ENCODE peak calls at places on chromosome 18, in seven cellular contexts. U, H, S, Z, Y, L and P are unnamed samples.
A peak's percentile ranks its signal among the peaks of the same experiment; 100 is the strongest.

GRCh38 chr18:8253943-8254342 is 355.3 kb upstream of the RAB12 start:
- DNase-seq in U (no peak), H (no peak), S (no peak), Z (no peak), Y (no peak), L (no peak), P (peak; percentile 75)

GRCh38 chr18:10543277-10543676 is 17.4 kb downstream of the NAPG start:
- DNase-seq in U (no peak), H (no peak), S (no peak), Z (no peak), Y (no peak), L (no peak), P (no peak)

GRCh38 chr18:59461171-59461570 is 102.1 kb upstream of the LMAN1 start:
- DNase-seq in U (no peak), H (no peak), S (no peak), Z (no peak), Y (no peak), L (no peak), P (no peak)

GRCh38 chr18:75811156-75811555 is 383.7 kb upstream of the SMIM21 start:
- DNase-seq in U (no peak), H (no peak), S (no peak), Z (no peak), Y (no peak), L (no peak), P (no peak)

GRCh38 chr18:77132369-77133050 is at the start of gene MBP:
- DNase-seq in U (peak; percentile 8), H (peak; percentile 78), S (peak; percentile 56), Z (peak; percentile 84), Y (peak; percentile 12), L (no peak), P (peak; percentile 81)

GRCh38 chr18:47203626-47204464 is 27.7 kb upstream of the IER3IP1 start:
- DNase-seq in U (no peak), H (no peak), S (no peak), Z (no peak), Y (no peak), L (no peak), P (peak; percentile 79)

GRCh38 chr18:71398530-71398929 is 1109.7 kb downstream of the SOCS6 start:
- DNase-seq in U (peak; percentile 34), H (no peak), S (no peak), Z (no peak), Y (peak; percentile 7), L (no peak), P (peak; percentile 72)

GRCh38 chr18:57837917-57838548 is 34.9 kb upstream of the ATP8B1 start:
- DNase-seq in U (no peak), H (peak; percentile 64), S (no peak), Z (no peak), Y (no peak), L (no peak), P (peak; percentile 11)

GRCh38 chr18:67217551-67218166 is 298.9 kb downstream of the DSEL start:
- DNase-seq in U (peak; percentile 33), H (peak; percentile 66), S (peak; percentile 63), Z (no peak), Y (peak; percentile 10), L (peak; percentile 40), P (no peak)

GRCh38 chr18:79924814-79925655 is 26.4 kb downstream of the SLC66A2 start:
- DNase-seq in U (no peak), H (no peak), S (no peak), Z (peak; percentile 45), Y (no peak), L (no peak), P (peak; percentile 29)

GRCh38 chr18:2522112-2522511 is 49.2 kb downstream of the METTL4 start:
- DNase-seq in U (no peak), H (no peak), S (no peak), Z (no peak), Y (no peak), L (no peak), P (no peak)

GRCh38 chr18:48813833-48814489 is 136.8 kb downstream of the SMAD7 start:
- DNase-seq in U (no peak), H (peak; percentile 26), S (no peak), Z (no peak), Y (no peak), L (no peak), P (peak; percentile 57)

GRCh38 chr18:31954349-31954748 is 11.4 kb upstream of the TRAPPC8 start:
- DNase-seq in U (no peak), H (no peak), S (no peak), Z (no peak), Y (no peak), L (no peak), P (no peak)

GRCh38 chr18:45014047-45014501 is 333.4 kb downstream of the SETBP1 start:
- DNase-seq in U (no peak), H (no peak), S (no peak), Z (no peak), Y (no peak), L (peak; percentile 53), P (peak; percentile 95)

GRCh38 chr18:61388010-61388409 is 54.8 kb downstream of the CDH20 start:
- DNase-seq in U (no peak), H (no peak), S (no peak), Z (no peak), Y (no peak), L (no peak), P (no peak)